ENCODE peak calls at places on chromosomes 13 and 19, in seven cellular contexts. J, I, Y, L, W, U and O are unnamed samples.

GRCh38 chr13:37870895-37871550 is 1.5 kb upstream of the TRPC4 start:
- DNase-seq in J (no peak), I (no peak), Y (no peak), L (peak; percentile 78), W (no peak), U (no peak), O (no peak)

GRCh38 chr19:48726573-48726972 is 7.0 kb upstream of the MAMSTR start:
- DNase-seq in J (no peak), I (no peak), Y (peak; percentile 37), L (peak; percentile 23), W (no peak), U (no peak), O (peak; percentile 39)

GRCh38 chr13:75318138-75318833 is 163.7 kb downstream of the TBC1D4 start:
- DNase-seq in J (no peak), I (no peak), Y (no peak), L (no peak), W (no peak), U (no peak), O (no peak)

GRCh38 chr19:3034194-3034844 is 5.2 kb upstream of the TLE2 start:
- DNase-seq in J (no peak), I (no peak), Y (no peak), L (peak; percentile 14), W (no peak), U (no peak), O (no peak)

GRCh38 chr19:44476559-44477408 is 23.5 kb downstream of the ZNF180 start:
- DNase-seq in J (no peak), I (no peak), Y (peak; percentile 33), L (peak; percentile 46), W (no peak), U (no peak), O (no peak)

GRCh38 chr13:75425216-75426009 is 56.6 kb downstream of the TBC1D4 start:
- DNase-seq in J (no peak), I (no peak), Y (peak; percentile 55), L (no peak), W (no peak), U (no peak), O (no peak)

GRCh38 chr19:47434088-47434487 is 14.8 kb upstream of the MEIS3 start:
- DNase-seq in J (no peak), I (no peak), Y (no peak), L (no peak), W (no peak), U (no peak), O (no peak)

GRCh38 chr13:107553838-107554237 is 661.5 kb downstream of the LIG4 start:
- DNase-seq in J (no peak), I (no peak), Y (no peak), L (no peak), W (no peak), U (no peak), O (no peak)

GRCh38 chr19:55391702-55392615 is 6.2 kb downstream of the RPL28 start:
- DNase-seq in J (no peak), I (no peak), Y (no peak), L (no peak), W (no peak), U (no peak), O (no peak)

GRCh38 chr19:45276284-45276687 is 25.2 kb downstream of the MARK4 start:
- DNase-seq in J (no peak), I (no peak), Y (no peak), L (no peak), W (no peak), U (no peak), O (no peak)

GRCh38 chr13:42109957-42110356 is 61.5 kb downstream of the DGKH start:
- DNase-seq in J (no peak), I (no peak), Y (no peak), L (no peak), W (no peak), U (no peak), O (no peak)

GRCh38 chr19:12825259-12826131 is 8.9 kb downstream of the RTBDN start:
- DNase-seq in J (no peak), I (peak; percentile 83), Y (no peak), L (peak; percentile 52), W (no peak), U (no peak), O (no peak)

GRCh38 chr13:32225494-32225931 is 89.7 kb downstream of the ZAR1L start:
- DNase-seq in J (no peak), I (no peak), Y (no peak), L (peak; percentile 27), W (no peak), U (no peak), O (no peak)

GRCh38 chr13:33087790-33088189 is 71.6 kb downstream of the KL start:
- DNase-seq in J (no peak), I (no peak), Y (no peak), L (peak; percentile 56), W (no peak), U (no peak), O (no peak)

GRCh38 chr13:94249512-94249911 is 230.0 kb downstream of the DCT start:
- DNase-seq in J (no peak), I (no peak), Y (no peak), L (peak; percentile 86), W (no peak), U (no peak), O (no peak)

GRCh38 chr13:25632166-25632888 is 260.6 kb downstream of the ATP8A2 start:
- DNase-seq in J (no peak), I (no peak), Y (no peak), L (no peak), W (no peak), U (no peak), O (no peak)

DNA sequence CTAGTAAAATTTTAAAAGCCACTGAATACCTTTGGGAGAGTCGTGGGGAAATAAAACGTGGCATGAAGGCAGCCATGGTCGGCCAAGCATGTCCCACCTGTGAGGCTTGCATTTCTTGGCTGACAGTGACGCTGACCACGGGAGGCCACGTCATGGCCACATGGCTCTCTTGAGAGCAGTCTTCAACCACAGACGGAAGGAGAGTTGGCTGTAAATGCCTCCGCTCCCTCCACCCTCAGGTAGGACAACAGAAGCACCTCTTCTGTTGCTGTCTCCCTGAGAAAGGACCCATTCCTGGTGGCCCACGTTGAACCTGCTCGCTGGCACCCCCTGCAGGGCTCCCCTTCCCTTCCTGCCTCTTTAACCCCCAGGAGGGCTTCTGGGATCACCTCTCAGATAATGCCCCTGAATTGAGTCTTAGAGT is 10.6 kb upstream of the LRRC25 start:
- DNase-seq in J (no peak), I (peak; percentile 62), Y (peak; percentile 90), L (no peak), W (no peak), U (peak; percentile 72), O (peak; percentile 82)
- TF ChIP-seq CTCF in J (peak; percentile 43), I (peak; percentile 50), Y (peak; percentile 62), L (peak; percentile 46), W (no peak), U (peak; percentile 66), O (peak; percentile 52)

GRCh38 chr13:44786724-44787123 is 202.5 kb downstream of the NUFIP1 start:
- DNase-seq in J (no peak), I (no peak), Y (no peak), L (peak; percentile 30), W (no peak), U (no peak), O (no peak)

GRCh38 chr13:44779085-44779484 is 203.0 kb upstream of the TSC22D1 start:
- DNase-seq in J (no peak), I (no peak), Y (no peak), L (no peak), W (no peak), U (no peak), O (no peak)

GRCh38 chr13:44783987-44784734 is 205.1 kb downstream of the NUFIP1 start:
- DNase-seq in J (no peak), I (no peak), Y (no peak), L (no peak), W (peak; percentile 3), U (no peak), O (no peak)

DNA sequence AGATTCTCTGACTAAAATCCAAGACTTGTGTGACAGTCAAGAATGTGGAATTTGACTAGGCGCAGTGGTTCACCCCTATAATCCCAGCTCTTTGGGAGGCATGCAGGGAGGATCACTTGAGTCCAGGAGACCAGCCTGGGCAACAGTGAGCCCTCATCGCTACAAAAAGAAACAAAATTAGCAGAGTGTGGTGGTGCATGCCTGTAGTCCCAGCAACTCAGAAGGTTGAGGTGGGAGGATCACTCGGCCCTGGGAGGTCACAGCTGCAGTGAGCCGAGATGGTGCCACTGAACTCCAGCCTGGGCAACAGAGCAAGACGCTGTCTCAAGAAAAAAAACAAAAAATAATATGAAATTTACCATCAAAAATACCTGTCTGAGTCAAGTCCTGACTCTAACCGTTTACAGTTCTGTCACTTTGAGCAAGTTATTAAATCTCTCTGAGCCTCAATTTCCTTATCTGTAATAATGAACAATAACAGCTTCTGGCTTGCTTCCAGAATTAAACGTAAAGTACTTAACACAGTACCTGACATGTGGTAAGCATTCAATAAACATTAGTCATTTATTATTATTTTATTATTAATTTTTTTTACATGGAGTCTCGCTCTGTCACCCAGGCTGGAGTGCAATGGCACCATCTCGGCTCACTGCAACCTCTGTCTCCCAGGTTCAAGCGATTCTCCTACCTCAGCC is 204.6 kb upstream of the TSC22D1 start:
- DNase-seq in J (no peak), I (no peak), Y (no peak), L (no peak), W (peak; percentile 46), U (no peak), O (no peak)
- TF ChIP-seq CTCF in J (no peak), I (no peak), Y (no peak), L (no peak), W (no peak), U (no peak), O (no peak)

GRCh38 chr19:1324249-1324791 is 38.6 kb downstream of the EFNA2 start:
- DNase-seq in J (no peak), I (no peak), Y (no peak), L (no peak), W (no peak), U (no peak), O (no peak)
- TF ChIP-seq CTCF in J (no peak), I (no peak), Y (no peak), L (no peak), W (no peak), U (no peak), O (no peak)

GRCh38 chr19:30318936-30319335 is 53.2 kb upstream of the ZNF536 start:
- DNase-seq in J (no peak), I (no peak), Y (no peak), L (no peak), W (peak; percentile 74), U (no peak), O (no peak)
- TF ChIP-seq CTCF in J (no peak), I (no peak), Y (no peak), L (no peak), W (no peak), U (no peak), O (no peak)